ENCODE peak calls at places on chromosomes 16 and 17, in eight cellular contexts. N is A673, R is HCT116, A is breast epithelium, Y is GM23338, G is PC-3, H is endodermal cell, D is right lobe of liver. S is an unnamed sample. For H3K4me1, the result is how much of the 10 kb centered on the place peaks cover.

GRCh38 chr16:57761301-57761700 is 25.7 kb downstream of the KATNB1 start:
- DNase-seq in N (no peak), R (no peak), A (no peak), Y (no peak), G (no peak), H (no peak), D (no peak), S (no peak)

GRCh38 chr16:49757744-49758069 is 98.2 kb downstream of the ZNF423 start:
- DNase-seq in N (no peak), R (no peak), A (no peak), Y (peak), G (no peak), H (peak), D (no peak), S (no peak)

GRCh38 chr17:73165616-73166404 is 1.0 kb downstream of the SSTR2 start:
- DNase-seq in N (no peak), R (no peak), A (no peak), Y (peak), G (no peak), H (peak), D (no peak), S (no peak)

GRCh38 chr17:47987240-47987835 is 16.4 kb downstream of the CDK5RAP3 start:
- DNase-seq in N (peak), R (no peak), A (no peak), Y (peak), G (no peak), H (peak), D (no peak), S (no peak)

GRCh38 chr16:15033309-15033707 is 22.6 kb downstream of the NTAN1 start:
- DNase-seq in N (no peak), R (no peak), A (no peak), Y (no peak), G (no peak), H (peak), D (peak), S (no peak)

GRCh38 chr16:468072-468821 is 42.8 kb downstream of the RAB11FIP3 start:
- DNase-seq in N (no peak), R (no peak), A (no peak), Y (peak), G (no peak), H (peak), D (no peak), S (no peak)

GRCh38 chr16:64121473-64121872 is 1000.4 kb downstream of the CDH11 start:
- DNase-seq in N (no peak), R (no peak), A (no peak), Y (no peak), G (peak), H (no peak), D (no peak), S (no peak)

GRCh38 chr17:17808706-17809432 is 27.9 kb downstream of the SREBF1 start:
- DNase-seq in N (peak), R (no peak), A (no peak), Y (no peak), G (no peak), H (peak), D (peak), S (no peak)

GRCh38 chr17:16486373-16487250 is 5.4 kb downstream of the LRRC75A start:
- DNase-seq in N (peak), R (no peak), A (peak), Y (peak), G (peak), H (peak), D (peak), S (peak)
- H3K27ac ChIP-seq in N (peak), R (no peak), A (peak), Y (peak), G (peak), H (peak), D (peak), S (no peak)

GRCh38 chr17:45300060-45300751 is 16.6 kb downstream of the MAP3K14 start:
- DNase-seq in N (no peak), R (no peak), A (no peak), Y (no peak), G (no peak), H (no peak), D (no peak), S (no peak)

GRCh38 chr17:45301674-45302073 is 15.1 kb downstream of the MAP3K14 start:
- DNase-seq in N (no peak), R (no peak), A (no peak), Y (no peak), G (no peak), H (no peak), D (no peak), S (no peak)

GRCh38 chr17:45298546-45299285 is 18.1 kb downstream of the MAP3K14 start:
- DNase-seq in N (no peak), R (no peak), A (no peak), Y (no peak), G (peak), H (peak), D (no peak), S (no peak)

GRCh38 chr17:45296833-45297124 is 20.0 kb downstream of the MAP3K14 start:
- DNase-seq in N (no peak), R (no peak), A (no peak), Y (no peak), G (peak), H (no peak), D (no peak), S (no peak)

DNA sequence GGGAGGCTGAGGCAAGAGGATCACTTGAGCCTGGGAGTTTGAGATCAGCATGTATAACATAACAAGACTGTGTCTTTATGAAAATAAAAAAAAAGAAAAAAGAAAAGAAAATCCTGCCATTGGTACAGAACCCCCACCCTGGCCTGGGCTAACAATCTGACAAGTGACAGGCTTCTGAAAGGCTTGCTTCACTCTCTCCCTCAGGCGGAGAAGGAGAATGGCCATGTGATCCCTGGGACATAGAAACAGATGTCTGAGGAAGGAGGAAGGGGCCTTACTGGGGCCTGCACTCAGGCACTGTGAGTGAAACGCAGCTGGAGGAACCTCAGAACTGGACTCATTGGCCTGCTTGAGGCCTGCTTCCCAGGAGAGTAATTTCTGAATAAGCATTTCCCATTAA is 17.5 kb downstream of the MAP3K14 start:
- DNase-seq in N (no peak), R (no peak), A (no peak), Y (no peak), G (no peak), H (no peak), D (no peak), S (no peak)
- H3K4me1 ChIP-seq in N (under half), R (half or more), A (under half), Y (under half), G (under half), H (under half), D (under half), S (under half)

DNA sequence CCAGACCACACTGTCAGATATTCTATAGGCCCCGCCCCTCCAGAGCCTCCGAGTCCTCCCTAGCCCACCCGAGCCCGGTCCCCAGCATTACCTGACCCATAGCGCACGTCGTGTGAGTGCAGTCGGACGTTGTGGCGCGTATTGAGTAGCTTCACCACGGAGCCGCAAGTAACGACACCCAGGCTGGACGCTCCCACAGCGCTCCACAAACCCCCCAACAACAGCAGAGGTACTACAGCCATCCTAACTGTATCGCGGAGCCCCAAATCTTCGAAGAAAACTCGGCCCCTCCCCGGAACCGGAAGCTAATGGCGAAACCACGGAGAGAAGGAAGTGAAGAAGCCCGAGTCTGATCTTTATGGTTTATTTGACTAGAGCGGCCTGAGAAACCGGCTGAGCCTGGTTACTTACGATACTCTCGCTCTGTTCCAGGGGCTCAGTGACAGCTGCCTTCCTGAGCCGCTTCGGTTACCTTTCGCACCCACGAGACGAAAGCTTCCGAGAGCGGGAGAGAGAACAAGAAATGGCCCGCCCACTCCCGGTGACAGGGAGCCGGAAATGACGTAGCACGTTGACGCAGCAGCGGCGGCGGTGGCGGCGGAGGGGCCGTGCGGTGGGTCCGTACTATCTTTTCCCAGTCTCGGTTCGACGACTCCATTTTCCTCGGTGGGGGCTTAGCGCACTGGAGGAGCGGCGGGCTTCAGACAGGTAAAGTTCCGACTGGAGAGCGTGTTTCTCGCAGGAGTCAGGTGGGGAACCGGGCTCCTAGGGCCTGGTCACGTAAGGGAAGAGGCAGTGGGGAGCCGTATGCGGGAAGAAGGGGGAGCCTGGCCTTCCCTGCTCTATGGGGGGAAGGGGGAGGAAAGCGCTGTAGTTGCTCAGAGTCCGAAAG is at the start of the genes SDF2 and SUPT6H:
- DNase-seq in N (peak), R (peak), A (peak), Y (peak), G (peak), H (peak), D (peak), S (peak)
- TF ChIP-seq CTCF in N (no peak), R (no peak), A (no peak), Y (no peak), G (no peak), H (no peak), D (no peak), S (no peak)

GRCh38 chr17:38885728-38886642 is 16.1 kb downstream of the LASP1 start:
- DNase-seq in N (no peak), R (no peak), A (no peak), Y (peak), G (no peak), H (peak), D (no peak), S (no peak)

GRCh38 chr17:38879878-38880727 is 10.2 kb downstream of the LASP1 start:
- DNase-seq in N (peak), R (no peak), A (no peak), Y (peak), G (peak), H (peak), D (no peak), S (peak)

GRCh38 chr17:38883592-38884526 is 14.0 kb downstream of the LASP1 start:
- DNase-seq in N (no peak), R (no peak), A (no peak), Y (peak), G (no peak), H (peak), D (no peak), S (no peak)

GRCh38 chr17:38885044-38885727 is 15.3 kb downstream of the LASP1 start:
- DNase-seq in N (no peak), R (no peak), A (no peak), Y (no peak), G (no peak), H (peak), D (peak), S (no peak)

GRCh38 chr17:38881600-38882191 is 11.8 kb downstream of the LASP1 start:
- DNase-seq in N (peak), R (no peak), A (no peak), Y (no peak), G (no peak), H (peak), D (no peak), S (peak)
- H3K27ac ChIP-seq in N (peak), R (no peak), A (peak), Y (peak), G (no peak), H (peak), D (no peak), S (no peak)

DNA sequence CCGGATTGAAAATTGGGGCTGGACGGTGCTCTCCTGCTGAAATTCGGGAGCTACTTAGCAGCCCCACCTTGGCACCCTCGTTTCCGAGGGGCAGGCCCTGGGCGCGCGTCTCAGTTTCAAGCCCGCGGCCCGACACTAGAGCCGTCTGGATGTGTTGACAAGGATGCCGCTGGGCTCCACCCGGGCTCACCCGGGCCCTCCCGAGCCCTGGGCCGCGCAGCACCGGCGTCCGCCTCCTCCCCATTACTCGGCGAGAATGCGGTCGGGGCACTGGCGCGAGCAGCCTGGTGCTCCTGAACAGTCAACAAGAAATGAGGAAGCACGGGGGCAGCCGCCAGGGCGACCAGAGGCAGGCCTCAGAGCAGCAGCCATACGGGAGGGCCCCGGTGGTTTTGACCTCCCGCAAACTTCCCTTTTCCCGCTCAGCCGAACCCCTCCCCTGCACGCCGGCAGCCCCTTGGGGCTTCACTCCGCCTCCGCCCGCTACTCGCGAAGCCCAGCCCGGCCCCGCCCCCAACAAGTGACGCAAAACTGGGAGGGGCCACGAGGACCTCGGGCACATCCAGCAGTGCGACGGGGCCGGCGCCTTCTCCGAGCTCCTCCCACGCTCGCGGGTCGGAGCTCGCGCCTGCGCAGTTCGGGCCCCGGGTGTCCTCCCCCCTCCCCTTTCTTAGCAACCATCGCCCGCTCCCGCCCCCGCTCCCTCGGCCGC is 447 bp upstream of the SEC14L1 start:
- DNase-seq in N (peak), R (peak), A (peak), Y (peak), G (peak), H (peak), D (peak), S (peak)
- H3K4me1 ChIP-seq in N (under half), R (under half), A (under half), Y (under half), G (under half), H (under half), D (under half), S (under half)

GRCh38 chr16:4411684-4412083 is 4.7 kb downstream of the CORO7 start:
- DNase-seq in N (no peak), R (no peak), A (no peak), Y (no peak), G (no peak), H (no peak), D (no peak), S (peak)

GRCh38 chr16:4407543-4408322 is 8.7 kb downstream of the CORO7 start:
- DNase-seq in N (no peak), R (no peak), A (no peak), Y (no peak), G (peak), H (no peak), D (no peak), S (no peak)

GRCh38 chr16:4410335-4411075 is 5.9 kb downstream of the CORO7 start:
- DNase-seq in N (no peak), R (no peak), A (peak), Y (no peak), G (peak), H (no peak), D (no peak), S (peak)

GRCh38 chr16:4408323-4408690 is 8.1 kb downstream of the CORO7 start:
- DNase-seq in N (no peak), R (no peak), A (no peak), Y (no peak), G (no peak), H (no peak), D (no peak), S (no peak)

GRCh38 chr16:4409081-4409932 is 7.1 kb downstream of the CORO7 start:
- DNase-seq in N (no peak), R (no peak), A (no peak), Y (peak), G (peak), H (no peak), D (no peak), S (no peak)
- TF ChIP-seq CTCF in N (peak), R (peak), A (no peak), Y (peak), G (peak), H (peak), D (no peak), S (no peak)

GRCh38 chr17:50480142-50480764 is 1.6 kb downstream of the RSAD1 start:
- DNase-seq in N (no peak), R (no peak), A (no peak), Y (no peak), G (no peak), H (no peak), D (no peak), S (no peak)
- H3K27ac ChIP-seq in N (no peak), R (peak), A (peak), Y (no peak), G (no peak), H (no peak), D (no peak), S (no peak)

GRCh38 chr17:40539711-40540411 is 25.4 kb downstream of the CCR7 start:
- DNase-seq in N (no peak), R (no peak), A (no peak), Y (no peak), G (no peak), H (no peak), D (peak), S (no peak)
- H3K4me1 ChIP-seq in N (under half), R (under half), A (under half), Y (under half), G (under half), H (under half), D (half or more), S (under half)